ENCODE peak calls at places on chromosomes 5 and 9, in seven cellular contexts. L is CD8-positive, alpha-beta T cell; D is PC-3; U is astrocyte; H is transverse colon; Y is Caco-2; T is mucosa of descending colon. J is an unnamed sample.

GRCh38 chr5:35048910-35049309 is 1.2 kb upstream of the AGXT2 start:
- DNase-seq in L (no peak), D (no peak), U (no peak), H (no peak), Y (no peak), T (no peak), J (no peak)

GRCh38 chr5:132215329-132215728 is 12.3 kb downstream of the P4HA2 start:
- DNase-seq in L (no peak), D (peak; percentile 88), U (peak; percentile 96), H (peak; percentile 80), Y (no peak), T (peak; percentile 70), J (no peak)

GRCh38 chr5:2611561-2612096 is 139.8 kb downstream of the IRX2 start:
- DNase-seq in L (no peak), D (no peak), U (no peak), H (no peak), Y (no peak), T (no peak), J (no peak)

GRCh38 chr5:55724276-55724675 is 12.2 kb upstream of the SLC38A9 start:
- DNase-seq in L (no peak), D (no peak), U (no peak), H (no peak), Y (no peak), T (no peak), J (no peak)

GRCh38 chr5:164375051-164375450 is 869.6 kb downstream of the MAT2B start:
- DNase-seq in L (no peak), D (peak; percentile 55), U (peak; percentile 46), H (no peak), Y (no peak), T (no peak), J (no peak)

GRCh38 chr9:12874395-12874794 is 99.6 kb downstream of the LURAP1L start:
- DNase-seq in L (no peak), D (no peak), U (no peak), H (no peak), Y (no peak), T (no peak), J (no peak)

GRCh38 chr9:77016526-77017504 is 2.6 kb upstream of the FOXB2 start:
- DNase-seq in L (no peak), D (no peak), U (no peak), H (no peak), Y (no peak), T (no peak), J (peak; percentile 45)

GRCh38 chr5:6753851-6754250 is 40.6 kb downstream of the TENT4A start:
- DNase-seq in L (no peak), D (no peak), U (no peak), H (no peak), Y (no peak), T (no peak), J (no peak)

GRCh38 chr5:80871541-80871961 is 88.6 kb upstream of the RASGRF2 start:
- DNase-seq in L (no peak), D (peak; percentile 72), U (peak; percentile 49), H (no peak), Y (peak; percentile 55), T (no peak), J (no peak)

DNA sequence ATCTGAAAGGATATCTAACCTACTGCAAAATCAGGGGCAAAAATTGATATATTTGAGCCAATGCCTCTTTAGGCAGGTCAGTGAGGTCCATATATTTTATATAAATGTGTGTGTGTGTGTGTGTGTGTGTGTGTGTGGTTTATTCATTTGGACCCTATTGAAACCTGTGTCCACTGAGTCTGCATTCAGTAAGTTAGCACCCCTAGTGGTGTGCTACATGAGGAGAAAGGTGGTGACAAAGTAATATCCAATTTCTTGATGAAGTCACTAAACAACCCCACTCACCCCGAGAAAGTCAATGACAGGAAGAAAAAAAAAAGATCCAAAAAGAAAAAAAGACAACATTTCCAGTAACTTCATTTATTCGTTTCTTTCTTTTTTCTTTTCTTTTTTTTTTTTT is 4.1 kb downstream of the FBXW11 start:
- DNase-seq in L (no peak), D (peak; percentile 40), U (no peak), H (no peak), Y (no peak), T (peak; percentile 5), J (peak; percentile 38)
- TF ChIP-seq CTCF in L (peak; percentile 21), D (peak; percentile 64), U (peak; percentile 40), H (peak; percentile 31), Y (peak; percentile 24), T (no peak), J (peak; percentile 49)

DNA sequence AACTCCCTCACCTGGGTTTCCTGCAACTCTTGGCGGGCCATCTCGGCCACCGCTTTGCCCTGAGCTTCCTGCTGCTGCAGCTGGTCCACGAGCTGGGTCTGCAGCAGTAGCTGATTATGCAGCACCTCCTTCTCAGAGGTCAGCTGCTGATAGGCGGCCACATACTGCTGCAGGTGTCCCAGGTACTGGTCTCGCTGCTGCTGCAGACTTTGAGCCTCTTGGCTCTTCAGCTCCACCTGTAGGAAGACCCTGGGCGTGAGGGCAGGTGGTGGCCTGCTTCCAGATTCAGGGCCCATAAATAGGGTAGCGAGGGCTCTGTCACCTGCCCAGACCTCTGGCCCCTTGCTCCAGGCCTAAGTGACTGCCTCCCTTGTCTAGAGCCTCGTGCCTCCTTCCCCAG is 16.7 kb downstream of the GOLGA2 start:
- DNase-seq in L (no peak), D (no peak), U (no peak), H (no peak), Y (no peak), T (no peak), J (no peak)
- TF ChIP-seq CTCF in L (no peak), D (no peak), U (no peak), H (no peak), Y (no peak), T (no peak), J (no peak)

DNA sequence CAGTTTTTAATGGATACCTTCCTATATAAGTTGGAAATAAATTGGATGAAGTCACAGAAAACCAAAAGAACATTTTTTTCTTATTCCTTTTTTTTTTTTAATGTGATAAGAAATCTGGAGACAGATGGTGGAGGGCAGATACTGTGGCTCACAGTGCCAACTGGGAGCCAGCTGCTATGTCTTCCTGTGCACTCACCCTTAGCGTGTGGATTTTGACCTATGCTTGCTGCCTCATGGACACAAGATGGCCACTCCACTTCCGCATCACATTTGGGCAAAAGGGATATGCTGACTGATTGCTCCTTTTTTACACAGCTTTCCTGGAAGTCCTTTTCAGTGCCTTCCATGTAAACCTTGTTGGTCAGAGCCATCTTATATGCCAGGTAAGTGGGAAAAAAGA is 342.7 kb downstream of the MAN2A1 start:
- DNase-seq in L (no peak), D (no peak), U (no peak), H (no peak), Y (no peak), T (no peak), J (no peak)
- TF ChIP-seq CTCF in L (no peak), D (no peak), U (no peak), H (no peak), Y (no peak), T (no peak), J (no peak)

DNA sequence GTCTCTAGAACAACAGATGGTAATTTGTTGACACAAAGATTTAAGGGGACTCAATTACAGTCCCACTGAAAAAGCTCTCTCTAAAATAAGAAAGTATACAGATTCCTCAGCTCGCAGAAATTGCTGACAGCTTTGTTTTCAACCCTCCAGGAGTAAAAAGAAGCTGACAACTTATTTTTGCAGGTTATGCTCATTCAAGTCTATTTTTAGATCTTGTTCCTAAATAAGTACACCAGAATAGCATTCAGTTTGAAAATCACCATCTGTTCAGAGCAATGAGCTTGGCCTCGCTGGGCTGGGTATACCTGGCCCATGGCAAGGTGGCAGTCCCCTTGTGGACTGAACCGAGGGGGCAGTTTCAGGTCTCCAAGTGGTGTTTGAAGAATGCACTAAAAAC is 169.3 kb downstream of the AUH start:
- DNase-seq in L (no peak), D (no peak), U (peak; percentile 26), H (no peak), Y (no peak), T (peak; percentile 39), J (no peak)
- TF ChIP-seq CTCF in L (no peak), D (no peak), U (no peak), H (no peak), Y (no peak), T (no peak), J (no peak)

GRCh38 chr9:97895695-97896332 is 26.5 kb downstream of the TRMO start:
- DNase-seq in L (no peak), D (peak; percentile 53), U (no peak), H (no peak), Y (peak; percentile 56), T (no peak), J (no peak)
- TF ChIP-seq CTCF in L (no peak), D (peak; percentile 37), U (no peak), H (no peak), Y (peak; percentile 15), T (no peak), J (no peak)